ENCODE peak calls at places on chromosomes 6 and 20, in six cellular contexts. N, Q, G, S, E and I are unnamed samples.

GRCh38 chr6:31401403-31401802 is 2.0 kb upstream of the MICA start:
- DNase-seq in N (no peak), Q (no peak), G (peak), S (no peak), E (peak), I (peak)

GRCh38 chr20:13588049-13588448 is 50.7 kb downstream of the TASP1 start:
- DNase-seq in N (no peak), Q (no peak), G (no peak), S (no peak), E (no peak), I (no peak)

GRCh38 chr6:23414204-23414501 is 711.9 kb upstream of the NRSN1 start:
- DNase-seq in N (no peak), Q (no peak), G (no peak), S (peak), E (no peak), I (no peak)

GRCh38 chr6:5481024-5481423 is 219.7 kb downstream of the FARS2 start:
- DNase-seq in N (no peak), Q (no peak), G (no peak), S (no peak), E (no peak), I (no peak)

GRCh38 chr6:156791261-156791850 is 14.2 kb downstream of the ARID1B start:
- DNase-seq in N (no peak), Q (no peak), G (peak), S (peak), E (no peak), I (peak)

GRCh38 chr20:25659999-25660398 is 36.2 kb upstream of the NANP start:
- DNase-seq in N (no peak), Q (no peak), G (no peak), S (no peak), E (no peak), I (no peak)

GRCh38 chr20:36825374-36826104 is 50.4 kb upstream of the TLDC2 start:
- DNase-seq in N (no peak), Q (no peak), G (no peak), S (peak), E (no peak), I (no peak)

GRCh38 chr6:14876778-14877613 is 368.9 kb upstream of the JARID2 start:
- DNase-seq in N (no peak), Q (no peak), G (no peak), S (no peak), E (no peak), I (peak)

GRCh38 chr6:104161960-104162669 is 697.6 kb downstream of the HACE1 start:
- DNase-seq in N (no peak), Q (no peak), G (no peak), S (no peak), E (peak), I (no peak)

GRCh38 chr6:123529843-123530242 is 106.9 kb downstream of the TRDN start:
- DNase-seq in N (no peak), Q (peak), G (no peak), S (no peak), E (no peak), I (peak)

GRCh38 chr6:36196049-36196879 is at the start of gene BRPF3:
- DNase-seq in N (peak), Q (peak), G (peak), S (peak), E (no peak), I (peak)

GRCh38 chr6:46735720-46736031 is 501 bp upstream of the PLA2G7 start:
- DNase-seq in N (no peak), Q (no peak), G (no peak), S (no peak), E (no peak), I (no peak)

GRCh38 chr6:156593127-156593526 is 184.1 kb upstream of the ARID1B start:
- DNase-seq in N (no peak), Q (no peak), G (no peak), S (no peak), E (no peak), I (no peak)

GRCh38 chr6:134145786-134146185 is 93.4 kb upstream of the SLC2A12 start:
- DNase-seq in N (no peak), Q (no peak), G (no peak), S (no peak), E (no peak), I (peak)

GRCh38 chr6:154606457-154606856 is 96.0 kb upstream of the CNKSR3 start:
- DNase-seq in N (no peak), Q (no peak), G (no peak), S (no peak), E (no peak), I (peak)

GRCh38 chr20:50376888-50377459 is 133.2 kb upstream of the PTPN1 start:
- DNase-seq in N (no peak), Q (no peak), G (no peak), S (peak), E (no peak), I (no peak)

GRCh38 chr6:8057793-8058192 is 6.4 kb downstream of the BLOC1S5 start:
- DNase-seq in N (no peak), Q (no peak), G (no peak), S (no peak), E (no peak), I (no peak)

GRCh38 chr6:105596284-105596755 is 193.4 kb upstream of the PREP start:
- DNase-seq in N (no peak), Q (peak), G (no peak), S (no peak), E (no peak), I (no peak)

GRCh38 chr6:119862719-119863118 is 513.2 kb upstream of the MAN1A1 start:
- DNase-seq in N (no peak), Q (no peak), G (no peak), S (no peak), E (no peak), I (no peak)

GRCh38 chr6:90284236-90284744 is 12.4 kb downstream of the BACH2 start:
- DNase-seq in N (no peak), Q (peak), G (no peak), S (no peak), E (peak), I (peak)

GRCh38 chr6:17869753-17870050 is 117.7 kb downstream of the KIF13A start:
- DNase-seq in N (no peak), Q (no peak), G (no peak), S (peak), E (no peak), I (no peak)

DNA sequence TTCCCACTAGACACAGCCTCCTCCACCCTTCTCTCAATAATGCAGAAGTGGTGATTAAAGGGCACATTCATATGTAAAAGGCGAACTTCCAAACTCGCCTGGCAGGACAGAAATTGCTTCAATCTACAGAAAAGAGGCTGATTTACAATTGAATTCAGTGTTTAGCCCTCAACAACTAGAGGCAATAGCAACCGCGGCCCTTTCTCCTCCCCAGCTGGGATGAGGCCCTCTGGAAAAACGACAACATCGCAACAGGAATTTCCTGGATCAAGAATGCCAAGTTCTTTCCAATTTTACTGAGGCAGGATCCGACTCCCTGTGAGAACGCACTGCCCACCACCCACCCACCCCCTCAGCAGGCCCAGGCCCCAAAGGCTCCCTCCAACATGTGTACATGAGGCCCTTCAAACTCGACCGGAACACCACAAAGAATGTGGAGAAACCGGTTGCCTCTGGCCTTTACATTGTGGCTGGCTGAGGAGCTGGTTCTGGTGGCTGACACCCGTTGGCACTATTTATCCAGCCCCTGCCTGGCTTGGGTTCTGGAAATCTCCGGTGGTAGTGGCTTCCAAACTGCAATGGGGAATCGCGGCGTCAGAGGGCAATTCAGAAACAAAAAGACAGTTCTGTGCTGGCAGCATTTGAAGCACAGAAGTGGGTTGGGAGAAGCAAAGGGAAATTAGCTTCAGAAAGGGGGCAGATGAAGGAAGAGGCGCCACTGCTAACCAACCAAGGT is 36.8 kb downstream of the ZMYND8 start:
- DNase-seq in N (peak), Q (no peak), G (no peak), S (no peak), E (peak), I (peak)
- TF ChIP-seq MAX in N (peak), Q (no peak), G (no peak), S (no peak), E (no peak), I (no peak)

GRCh38 chr6:161244725-161245124 is 29.1 kb downstream of the AGPAT4 start:
- DNase-seq in N (peak), Q (no peak), G (no peak), S (no peak), E (no peak), I (no peak)

GRCh38 chr6:161242113-161242512 is 31.7 kb downstream of the AGPAT4 start:
- DNase-seq in N (peak), Q (no peak), G (no peak), S (no peak), E (no peak), I (no peak)

GRCh38 chr6:161245363-161245762 is 28.5 kb downstream of the AGPAT4 start:
- DNase-seq in N (no peak), Q (no peak), G (no peak), S (no peak), E (no peak), I (no peak)

GRCh38 chr6:161246725-161247124 is 27.1 kb downstream of the AGPAT4 start:
- DNase-seq in N (no peak), Q (no peak), G (no peak), S (peak), E (no peak), I (no peak)

DNA sequence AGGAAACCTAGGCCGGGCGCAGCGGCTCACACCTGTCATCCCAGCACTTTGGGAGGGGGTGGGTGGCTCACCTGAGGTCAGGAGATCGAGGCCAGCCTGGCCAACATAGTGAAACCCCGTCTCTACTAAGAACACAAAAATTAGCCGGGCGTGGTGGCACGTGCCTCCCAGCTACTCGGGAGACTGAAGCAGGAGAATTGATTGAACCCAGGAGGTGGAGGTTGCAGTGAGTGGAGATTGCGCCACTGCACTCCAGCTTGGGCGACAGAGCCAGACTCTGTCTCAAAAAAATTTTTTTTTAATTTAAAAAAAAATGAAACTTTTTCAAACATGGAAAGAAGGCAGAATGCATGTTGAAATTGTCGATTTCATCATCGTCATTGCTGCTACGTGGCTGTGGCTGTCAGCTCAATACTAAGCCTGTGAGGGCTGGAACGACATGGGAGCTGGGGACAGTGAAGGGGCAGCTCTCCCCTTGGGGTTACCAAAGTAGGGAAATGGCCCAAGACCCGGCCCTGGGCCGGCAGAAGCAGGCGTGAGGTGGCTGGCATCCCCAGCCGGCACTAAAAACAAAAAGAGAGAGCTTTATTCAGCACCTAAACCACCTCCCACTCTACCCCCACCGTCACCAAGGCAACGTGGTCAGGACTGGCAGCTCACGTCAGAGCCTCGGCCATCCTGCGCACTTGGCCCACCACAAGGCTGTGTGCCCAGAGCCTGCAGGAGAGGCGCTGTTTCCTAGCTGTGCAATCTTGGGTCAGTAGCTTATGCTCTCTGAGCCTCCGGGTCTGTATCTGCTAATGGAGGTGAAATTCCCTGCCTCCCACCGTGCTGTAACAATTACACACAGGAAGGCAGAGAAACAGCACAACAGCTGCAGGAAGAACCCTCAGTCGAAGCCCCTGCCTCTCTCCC is 30.8 kb downstream of the AGPAT4 start:
- DNase-seq in N (peak), Q (no peak), G (no peak), S (no peak), E (no peak), I (peak)
- H3K4me3 ChIP-seq in N (peak), Q (no peak), G (no peak), S (no peak), E (no peak), I (peak)

GRCh38 chr20:46206025-46206424 is 87.9 kb downstream of the CD40 start:
- DNase-seq in N (no peak), Q (peak), G (no peak), S (no peak), E (no peak), I (peak)
- TF ChIP-seq MAX in N (no peak), Q (no peak), G (no peak), S (no peak), E (peak), I (peak)

GRCh38 chr6:143061597-143062385 is 1.1 kb downstream of the AIG1 start:
- DNase-seq in N (no peak), Q (no peak), G (peak), S (no peak), E (no peak), I (no peak)
- H3K4me3 ChIP-seq in N (peak), Q (peak), G (peak), S (peak), E (peak), I (peak)

DNA sequence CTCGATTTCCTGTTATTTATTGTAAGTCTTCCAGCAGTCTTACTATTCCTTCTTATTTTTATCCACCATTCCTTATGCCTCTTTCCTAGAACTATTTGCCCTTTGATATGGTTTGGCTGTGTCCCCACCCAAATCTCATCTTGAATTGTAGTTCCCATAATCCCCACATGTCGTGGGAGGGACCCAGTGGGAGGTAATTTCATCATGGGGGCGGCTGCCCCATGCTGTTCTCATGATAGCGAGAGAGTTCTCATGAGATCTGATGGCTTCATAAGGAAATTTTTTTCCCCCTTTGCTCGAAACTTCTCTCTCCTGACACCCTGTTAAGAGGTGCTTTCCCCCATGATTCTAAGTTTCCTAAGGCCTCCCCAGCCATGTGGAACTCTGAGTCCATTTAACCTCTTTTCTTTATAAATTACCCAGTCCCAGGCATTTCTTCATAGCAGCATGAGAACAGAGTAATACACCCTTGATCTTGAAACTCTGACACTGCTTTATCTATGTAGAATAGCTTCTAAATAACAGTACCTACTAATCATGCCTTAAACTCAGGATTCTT is 48.8 kb downstream of the PLN start:
- DNase-seq in N (no peak), Q (no peak), G (no peak), S (no peak), E (no peak), I (no peak)
- TF ChIP-seq MAX in N (no peak), Q (no peak), G (no peak), S (no peak), E (no peak), I (no peak)

DNA sequence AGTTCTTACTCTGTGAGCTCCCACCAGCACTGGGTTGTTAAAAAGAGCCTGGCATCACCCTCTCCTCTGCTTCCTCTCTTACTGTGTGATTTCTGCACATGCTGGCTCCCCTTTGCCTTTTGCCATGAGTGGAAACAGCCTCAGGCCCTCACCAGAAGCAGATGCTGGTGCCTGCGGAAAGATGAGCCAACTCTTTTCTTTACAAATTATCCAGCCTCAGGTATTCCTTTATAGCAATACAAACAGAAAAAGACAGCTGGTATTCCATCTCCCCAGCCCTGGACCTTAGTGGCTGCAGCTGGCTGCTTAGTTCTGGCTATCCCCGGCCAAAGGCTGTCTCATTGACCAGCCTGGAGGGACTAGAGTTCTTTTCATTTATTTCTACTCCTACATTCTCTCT is 129.1 kb downstream of the IMPG1 start:
- DNase-seq in N (no peak), Q (no peak), G (no peak), S (no peak), E (no peak), I (no peak)
- H3K4me3 ChIP-seq in N (no peak), Q (no peak), G (no peak), S (no peak), E (no peak), I (no peak)

DNA sequence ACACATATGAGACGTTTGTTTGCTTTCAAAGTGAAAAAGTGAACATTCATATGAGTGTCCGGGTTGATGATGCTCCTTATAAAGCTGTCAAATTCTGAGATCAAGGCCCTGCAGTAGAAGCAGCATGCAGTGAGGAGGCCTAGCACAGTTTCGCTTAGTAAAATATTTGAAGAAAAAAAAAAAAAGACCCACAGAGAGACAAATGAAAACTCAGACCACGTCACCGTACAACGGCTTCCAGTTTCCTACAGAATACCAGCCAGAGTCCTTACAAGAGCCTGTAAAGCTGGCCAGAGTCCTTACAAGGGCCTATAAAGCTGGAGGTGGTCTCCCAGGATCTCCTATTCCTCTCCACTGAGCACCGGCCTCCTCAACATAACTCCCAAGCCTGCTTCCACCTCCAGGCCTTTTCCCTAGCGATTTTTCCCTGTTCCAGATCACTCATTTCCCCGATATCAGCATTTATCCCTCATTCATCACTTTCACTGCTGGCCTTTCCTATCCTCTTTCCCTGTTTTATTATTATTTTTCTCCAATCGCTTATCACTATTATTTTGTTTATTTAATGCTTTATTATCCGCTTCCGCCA is 1.5 kb upstream of the HMGN4 start:
- DNase-seq in N (no peak), Q (no peak), G (peak), S (peak), E (no peak), I (peak)
- TF ChIP-seq MAX in N (no peak), Q (no peak), G (peak), S (peak), E (no peak), I (peak)

GRCh38 chr20:53677447-53678314 is 84.0 kb upstream of the ZNF217 start:
- DNase-seq in N (no peak), Q (peak), G (peak), S (no peak), E (no peak), I (peak)

GRCh38 chr20:53678990-53679596 is 85.5 kb upstream of the ZNF217 start:
- DNase-seq in N (no peak), Q (no peak), G (peak), S (no peak), E (no peak), I (peak)

GRCh38 chr20:53679597-53680309 is 86.1 kb upstream of the ZNF217 start:
- DNase-seq in N (no peak), Q (no peak), G (peak), S (no peak), E (no peak), I (no peak)

GRCh38 chr20:53676987-53677386 is 83.3 kb upstream of the ZNF217 start:
- DNase-seq in N (no peak), Q (no peak), G (no peak), S (no peak), E (no peak), I (no peak)

DNA sequence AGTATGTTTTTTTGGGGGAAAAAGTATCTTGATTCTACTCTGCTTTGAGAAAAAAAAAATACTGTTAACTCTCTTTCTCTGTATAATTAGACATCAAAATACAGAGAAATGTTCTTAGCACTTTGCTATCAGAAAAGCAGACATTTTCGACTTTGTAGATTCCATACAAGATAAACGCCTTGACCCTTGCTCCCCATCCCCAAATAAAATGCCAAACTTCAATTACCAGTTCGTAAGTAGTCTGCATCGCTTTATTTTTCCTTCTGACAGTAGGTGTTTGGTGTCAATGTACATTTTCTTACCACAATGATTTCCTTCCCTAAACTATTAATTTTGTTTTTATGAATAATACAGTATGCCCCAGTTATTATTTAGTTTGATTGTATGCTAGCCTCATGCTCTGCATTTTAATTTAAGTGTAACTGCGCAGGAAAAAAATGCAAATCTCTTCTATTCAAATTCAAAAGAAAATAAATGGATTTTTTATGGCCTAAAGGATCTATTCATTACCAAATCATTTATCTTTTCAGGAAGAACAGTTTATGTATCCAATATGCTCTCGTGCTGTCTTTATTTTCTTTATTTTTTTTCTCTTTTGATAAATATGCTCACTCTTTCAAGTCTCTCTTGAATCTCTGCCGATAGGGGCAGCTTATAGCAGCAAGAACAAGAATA is 84.8 kb upstream of the ZNF217 start:
- DNase-seq in N (no peak), Q (no peak), G (no peak), S (no peak), E (no peak), I (no peak)
- H3K4me3 ChIP-seq in N (peak), Q (no peak), G (peak), S (no peak), E (no peak), I (peak)

GRCh38 chr6:37799263-37799644 is 20.3 kb upstream of the ZFAND3 start:
- DNase-seq in N (no peak), Q (no peak), G (peak), S (no peak), E (no peak), I (no peak)
- TF ChIP-seq MAX in N (no peak), Q (no peak), G (peak), S (no peak), E (no peak), I (no peak)